ENCODE peak calls at places on chromosome 5, in five cellular contexts. H is cerebellum, Y is neuronal stem cell, V is NCI-H69, M is OCI-LY7. X is an unnamed sample.

GRCh38 chr5:98540056-98540455 is 233.4 kb upstream of the RGMB start:
- DNase-seq in H (no peak), Y (no peak), V (no peak), M (no peak), X (no peak)

GRCh38 chr5:1995491-1995890 is 112.8 kb upstream of the IRX4 start:
- DNase-seq in H (no peak), Y (no peak), V (no peak), M (no peak), X (no peak)

GRCh38 chr5:76196457-76196856 is 113.3 kb downstream of the SV2C start:
- DNase-seq in H (no peak), Y (no peak), V (no peak), M (no peak), X (no peak)

GRCh38 chr5:178476531-178476930 is 113.7 kb downstream of the COL23A1 start:
- DNase-seq in H (no peak), Y (no peak), V (peak; percentile 7), M (no peak), X (no peak)

GRCh38 chr5:36619012-36619635 is 12.7 kb downstream of the SLC1A3 start:
- DNase-seq in H (no peak), Y (no peak), V (no peak), M (no peak), X (no peak)

GRCh38 chr5:98784411-98784810 is 10.9 kb downstream of the RGMB start:
- DNase-seq in H (no peak), Y (no peak), V (no peak), M (no peak), X (no peak)

GRCh38 chr5:167870055-167870454 is 421.4 kb upstream of the WWC1 start:
- DNase-seq in H (no peak), Y (no peak), V (no peak), M (no peak), X (no peak)

GRCh38 chr5:143495823-143496275 is 92.4 kb upstream of the NR3C1 start:
- DNase-seq in H (peak; percentile 78), Y (no peak), V (peak; percentile 80), M (no peak), X (peak; percentile 20)

GRCh38 chr5:96931605-96932004 is 4.3 kb upstream of the LNPEP start:
- DNase-seq in H (no peak), Y (no peak), V (peak; percentile 45), M (peak; percentile 53), X (no peak)

GRCh38 chr5:155850411-155850810 is 476.6 kb upstream of the SGCD start:
- DNase-seq in H (no peak), Y (no peak), V (peak; percentile 94), M (no peak), X (no peak)

GRCh38 chr5:31614147-31615030 is 24.5 kb upstream of the PDZD2 start:
- DNase-seq in H (no peak), Y (no peak), V (no peak), M (no peak), X (peak; percentile 60)

GRCh38 chr5:31165729-31166128 is 27.8 kb upstream of the CDH6 start:
- DNase-seq in H (no peak), Y (no peak), V (no peak), M (no peak), X (peak; percentile 25)

GRCh38 chr5:139967353-139967752 is 75.7 kb downstream of the NRG2 start:
- DNase-seq in H (no peak), Y (no peak), V (no peak), M (no peak), X (no peak)

GRCh38 chr5:98982880-98983279 is 54.1 kb upstream of the CHD1 start:
- DNase-seq in H (no peak), Y (no peak), V (no peak), M (no peak), X (no peak)

GRCh38 chr5:89534331-89534730 is 651.3 kb upstream of the MEF2C start:
- DNase-seq in H (no peak), Y (no peak), V (no peak), M (no peak), X (no peak)

GRCh38 chr5:139488269-139488668 is 5.7 kb upstream of the STING1 start:
- DNase-seq in H (no peak), Y (no peak), V (no peak), M (no peak), X (no peak)

GRCh38 chr5:10424124-10424731 is 17.5 kb upstream of the ROPN1L start:
- DNase-seq in H (peak; percentile 60), Y (no peak), V (peak; percentile 65), M (peak; percentile 64), X (peak; percentile 62)

GRCh38 chr5:82720213-82720612 is 357.0 kb downstream of the TMEM167A start:
- DNase-seq in H (no peak), Y (no peak), V (no peak), M (no peak), X (peak; percentile 29)

GRCh38 chr5:148043705-148044104 is 20.1 kb upstream of the SPINK5 start:
- DNase-seq in H (no peak), Y (no peak), V (no peak), M (no peak), X (no peak)

GRCh38 chr5:68216737-68217231 is 1.2 kb downstream of the PIK3R1 start:
- DNase-seq in H (no peak), Y (peak; percentile 21), V (no peak), M (peak; percentile 37), X (peak; percentile 67)

GRCh38 chr5:99775189-99775588 is 760.0 kb upstream of the FAM174A start:
- DNase-seq in H (no peak), Y (no peak), V (no peak), M (no peak), X (no peak)

GRCh38 chr5:172008689-172009141 is 2.3 kb upstream of the FBXW11 start:
- DNase-seq in H (no peak), Y (no peak), V (no peak), M (no peak), X (no peak)

GRCh38 chr5:79992891-79993290 is 1.8 kb upstream of the MTX3 start:
- DNase-seq in H (no peak), Y (no peak), V (no peak), M (no peak), X (no peak)

GRCh38 chr5:157180374-157181264 is at the start of gene ITK:
- DNase-seq in H (no peak), Y (no peak), V (no peak), M (no peak), X (no peak)

GRCh38 chr5:176998828-176999227 is 7.8 kb downstream of the UIMC1 start:
- DNase-seq in H (no peak), Y (no peak), V (no peak), M (no peak), X (no peak)

GRCh38 chr5:34803974-34804373 is 35.0 kb upstream of the TTC23L start:
- DNase-seq in H (no peak), Y (no peak), V (no peak), M (no peak), X (no peak)

GRCh38 chr5:43432486-43433365 is 20.5 kb upstream of the CCL28 start:
- DNase-seq in H (peak; percentile 15), Y (no peak), V (peak; percentile 86), M (no peak), X (no peak)

GRCh38 chr5:99032234-99033013 is 103.6 kb upstream of the CHD1 start:
- DNase-seq in H (peak; percentile 62), Y (peak; percentile 44), V (peak; percentile 85), M (peak; percentile 56), X (peak; percentile 85)

GRCh38 chr5:147310059-147310704 is 75.4 kb downstream of the STK32A start:
- DNase-seq in H (no peak), Y (no peak), V (peak; percentile 92), M (no peak), X (no peak)

GRCh38 chr5:56977822-56978221 is 25.9 kb upstream of the MIER3 start:
- DNase-seq in H (no peak), Y (no peak), V (no peak), M (no peak), X (no peak)

GRCh38 chr5:177027665-177028064 is 5.2 kb downstream of the ZNF346 start:
- DNase-seq in H (no peak), Y (no peak), V (no peak), M (no peak), X (no peak)

GRCh38 chr5:175718401-175719108 is 60.7 kb downstream of the HRH2 start:
- DNase-seq in H (no peak), Y (peak; percentile 17), V (peak; percentile 55), M (peak; percentile 27), X (peak; percentile 35)

GRCh38 chr5:179192891-179193470 is 132.8 kb downstream of the ZNF354C start:
- DNase-seq in H (peak; percentile 19), Y (no peak), V (no peak), M (no peak), X (no peak)

GRCh38 chr5:124301850-124302249 is 444.6 kb downstream of the ZNF608 start:
- DNase-seq in H (no peak), Y (no peak), V (no peak), M (no peak), X (no peak)

GRCh38 chr5:17169507-17169906 is 47.9 kb upstream of the BASP1 start:
- DNase-seq in H (no peak), Y (no peak), V (no peak), M (no peak), X (peak; percentile 54)